ENCODE peak calls at places on chromosomes 3 and 15, in nine cellular contexts. G, S, X, Y, Q, D, V, J and A are unnamed samples.

GRCh38 chr15:31266712-31267111 is 59.9 kb upstream of the KLF13 start:
- ATAC-seq in G (peak), S (no peak), X (peak), Y (no peak), Q (peak), D (no peak), V (no peak), J (no peak), A (peak)

GRCh38 chr15:99628374-99629001 is 62.7 kb downstream of the MEF2A start:
- ATAC-seq in G (no peak), S (no peak), X (no peak), Y (no peak), Q (no peak), D (no peak), V (no peak), J (no peak), A (no peak)

GRCh38 chr15:57705746-57706404 is 639 bp upstream of the POLR2M start:
- ATAC-seq in G (no peak), S (no peak), X (peak), Y (peak), Q (peak), D (peak), V (peak), J (peak), A (peak)

GRCh38 chr3:160099855-160100254 is 111.2 kb downstream of the IL12A start:
- ATAC-seq in G (no peak), S (no peak), X (no peak), Y (no peak), Q (no peak), D (no peak), V (no peak), J (no peak), A (no peak)

GRCh38 chr3:4855676-4856075 is 123.6 kb upstream of the BHLHE40 start:
- ATAC-seq in G (no peak), S (no peak), X (no peak), Y (no peak), Q (no peak), D (no peak), V (peak), J (no peak), A (no peak)

GRCh38 chr3:111538111-111538510 is 3.9 kb upstream of the CD96 start:
- ATAC-seq in G (no peak), S (no peak), X (no peak), Y (no peak), Q (no peak), D (no peak), V (no peak), J (no peak), A (no peak)

GRCh38 chr3:56672-57071 is 139.9 kb upstream of the CHL1 start:
- ATAC-seq in G (no peak), S (no peak), X (no peak), Y (peak), Q (no peak), D (peak), V (no peak), J (no peak), A (no peak)

GRCh38 chr3:153080778-153081240 is 81.2 kb upstream of the RAP2B start:
- ATAC-seq in G (no peak), S (no peak), X (no peak), Y (no peak), Q (no peak), D (no peak), V (no peak), J (no peak), A (no peak)

GRCh38 chr3:157045238-157045860 is 114.6 kb downstream of the CCNL1 start:
- ATAC-seq in G (no peak), S (peak), X (no peak), Y (peak), Q (no peak), D (peak), V (no peak), J (no peak), A (no peak)

GRCh38 chr3:185986201-185986600 is 48.4 kb upstream of the TRA2B start:
- ATAC-seq in G (no peak), S (no peak), X (no peak), Y (no peak), Q (no peak), D (no peak), V (no peak), J (no peak), A (no peak)

GRCh38 chr3:69186575-69187093 is 64.2 kb upstream of the LMOD3 start:
- ATAC-seq in G (no peak), S (no peak), X (no peak), Y (no peak), Q (no peak), D (no peak), V (no peak), J (no peak), A (no peak)

GRCh38 chr15:65790692-65791334 is 1.3 kb downstream of the DENND4A start:
- ATAC-seq in G (no peak), S (no peak), X (no peak), Y (no peak), Q (no peak), D (no peak), V (no peak), J (no peak), A (no peak)

GRCh38 chr3:197899833-197900478 is 50.0 kb upstream of the RPL35A start:
- ATAC-seq in G (peak), S (peak), X (peak), Y (no peak), Q (no peak), D (no peak), V (no peak), J (peak), A (no peak)

GRCh38 chr3:193732827-193733226 is 139.8 kb downstream of the OPA1 start:
- ATAC-seq in G (no peak), S (no peak), X (no peak), Y (no peak), Q (no peak), D (no peak), V (no peak), J (no peak), A (no peak)

GRCh38 chr3:47414666-47415587 is 34.1 kb downstream of the PTPN23 start:
- ATAC-seq in G (no peak), S (no peak), X (no peak), Y (no peak), Q (no peak), D (no peak), V (no peak), J (no peak), A (no peak)

GRCh38 chr3:80677796-80678195 is 910.0 kb upstream of the ROBO1 start:
- ATAC-seq in G (no peak), S (no peak), X (no peak), Y (no peak), Q (no peak), D (no peak), V (no peak), J (no peak), A (no peak)

GRCh38 chr3:22971497-22971896 is 231.6 kb upstream of the UBE2E2 start:
- ATAC-seq in G (no peak), S (no peak), X (no peak), Y (no peak), Q (no peak), D (no peak), V (no peak), J (no peak), A (no peak)